ENCODE peak calls at places on chromosome 14, in four cellular contexts. One of them, this sample, is unnamed.

GRCh38 chr14:96067985-96068930 is 29.1 kb downstream of the C14orf132 start:
- DNase-seq in activated CD8-positive, alpha-beta T cell treated with anti-CD3 and anti-CD28 coated beads for 36 hours: no peak
- DNase-seq in A549: no peak
- DNase-seq in BJ: no peak
- DNase-seq in this sample: no peak

GRCh38 chr14:51395361-51395849 is 155.4 kb downstream of the TMX1 start:
- DNase-seq in activated CD8-positive, alpha-beta T cell treated with anti-CD3 and anti-CD28 coated beads for 36 hours: no peak
- DNase-seq in A549: peak; percentile 22
- DNase-seq in BJ: peak; percentile 91
- DNase-seq in this sample: no peak

GRCh38 chr14:76924363-76925151 is 98.3 kb downstream of the LRRC74A start:
- DNase-seq in BJ: no peak
- DNase-seq in activated CD8-positive, alpha-beta T cell treated with anti-CD3 and anti-CD28 coated beads for 36 hours: peak; percentile 71
- DNase-seq in A549: peak; percentile 71
- DNase-seq in this sample: no peak

GRCh38 chr14:31001339-31001658 is 24.1 kb upstream of the AP4S1 start:
- DNase-seq in BJ: no peak
- DNase-seq in activated CD8-positive, alpha-beta T cell treated with anti-CD3 and anti-CD28 coated beads for 36 hours: no peak
- DNase-seq in A549: no peak
- DNase-seq in this sample: no peak

GRCh38 chr14:39763402-39763890 is 331.2 kb upstream of the FBXO33 start:
- DNase-seq in activated CD8-positive, alpha-beta T cell treated with anti-CD3 and anti-CD28 coated beads for 36 hours: no peak
- DNase-seq in A549: no peak
- DNase-seq in BJ: no peak
- DNase-seq in this sample: no peak

GRCh38 chr14:88799522-88799921 is 6.8 kb upstream of the EML5 start:
- DNase-seq in A549: no peak
- DNase-seq in BJ: no peak
- DNase-seq in activated CD8-positive, alpha-beta T cell treated with anti-CD3 and anti-CD28 coated beads for 36 hours: no peak
- DNase-seq in this sample: no peak

GRCh38 chr14:89658977-89659670 is 242.1 kb upstream of the FOXN3 start:
- DNase-seq in activated CD8-positive, alpha-beta T cell treated with anti-CD3 and anti-CD28 coated beads for 36 hours: no peak
- DNase-seq in BJ: no peak
- DNase-seq in A549: no peak
- DNase-seq in this sample: no peak

GRCh38 chr14:70905316-70905715 is 1.9 kb upstream of the PCNX1 start:
- DNase-seq in A549: no peak
- DNase-seq in BJ: no peak
- DNase-seq in activated CD8-positive, alpha-beta T cell treated with anti-CD3 and anti-CD28 coated beads for 36 hours: no peak
- DNase-seq in this sample: no peak

GRCh38 chr14:50798048-50798421 is 32.9 kb downstream of the NIN start:
- DNase-seq in A549: no peak
- DNase-seq in activated CD8-positive, alpha-beta T cell treated with anti-CD3 and anti-CD28 coated beads for 36 hours: no peak
- DNase-seq in BJ: no peak
- DNase-seq in this sample: no peak

GRCh38 chr14:80607430-80608200 is 333.9 kb downstream of the CEP128 start:
- DNase-seq in BJ: no peak
- DNase-seq in activated CD8-positive, alpha-beta T cell treated with anti-CD3 and anti-CD28 coated beads for 36 hours: no peak
- DNase-seq in A549: no peak
- DNase-seq in this sample: no peak

GRCh38 chr14:60637490-60638452 is 11.5 kb downstream of the SIX1 start:
- DNase-seq in activated CD8-positive, alpha-beta T cell treated with anti-CD3 and anti-CD28 coated beads for 36 hours: no peak
- DNase-seq in A549: no peak
- DNase-seq in BJ: no peak
- DNase-seq in this sample: no peak

GRCh38 chr14:51682411-51682810 is 30.7 kb downstream of the FRMD6 start:
- DNase-seq in BJ: no peak
- DNase-seq in A549: no peak
- DNase-seq in activated CD8-positive, alpha-beta T cell treated with anti-CD3 and anti-CD28 coated beads for 36 hours: no peak
- DNase-seq in this sample: no peak

GRCh38 chr14:75554482-75554881 is 23.9 kb upstream of the FLVCR2 start:
- DNase-seq in BJ: no peak
- DNase-seq in activated CD8-positive, alpha-beta T cell treated with anti-CD3 and anti-CD28 coated beads for 36 hours: no peak
- DNase-seq in A549: no peak
- DNase-seq in this sample: no peak

GRCh38 chr14:75969126-75969525 is 12.7 kb downstream of the TGFB3 start:
- DNase-seq in A549: no peak
- DNase-seq in BJ: no peak
- DNase-seq in activated CD8-positive, alpha-beta T cell treated with anti-CD3 and anti-CD28 coated beads for 36 hours: no peak
- DNase-seq in this sample: no peak

GRCh38 chr14:26527095-26527494 is 70.7 kb downstream of the NOVA1 start:
- DNase-seq in A549: peak; percentile 5
- DNase-seq in activated CD8-positive, alpha-beta T cell treated with anti-CD3 and anti-CD28 coated beads for 36 hours: no peak
- DNase-seq in BJ: no peak
- DNase-seq in this sample: peak; percentile 31

GRCh38 chr14:95199298-95199983 is 42.1 kb upstream of the DICER1 start:
- DNase-seq in A549: no peak
- DNase-seq in activated CD8-positive, alpha-beta T cell treated with anti-CD3 and anti-CD28 coated beads for 36 hours: no peak
- DNase-seq in BJ: no peak
- DNase-seq in this sample: no peak

GRCh38 chr14:83988274-83988673 is 1541.7 kb upstream of the FLRT2 start:
- DNase-seq in activated CD8-positive, alpha-beta T cell treated with anti-CD3 and anti-CD28 coated beads for 36 hours: no peak
- DNase-seq in A549: no peak
- DNase-seq in BJ: no peak
- DNase-seq in this sample: no peak

GRCh38 chr14:92108345-92109254 is 2.2 kb upstream of the ATXN3 start:
- DNase-seq in BJ: no peak
- DNase-seq in activated CD8-positive, alpha-beta T cell treated with anti-CD3 and anti-CD28 coated beads for 36 hours: peak; percentile 74
- DNase-seq in A549: no peak
- DNase-seq in this sample: no peak

GRCh38 chr14:94617988-94618822 is 6.0 kb downstream of the SERPINA3 start:
- DNase-seq in activated CD8-positive, alpha-beta T cell treated with anti-CD3 and anti-CD28 coated beads for 36 hours: no peak
- DNase-seq in A549: no peak
- DNase-seq in BJ: no peak
- DNase-seq in this sample: no peak

GRCh38 chr14:36773136-36773540 is 111.5 kb downstream of the PAX9 start:
- DNase-seq in BJ: no peak
- DNase-seq in A549: peak; percentile 66
- DNase-seq in activated CD8-positive, alpha-beta T cell treated with anti-CD3 and anti-CD28 coated beads for 36 hours: no peak
- DNase-seq in this sample: no peak

GRCh38 chr14:64983439-64984310 is 3.0 kb upstream of the FNTB start:
- DNase-seq in activated CD8-positive, alpha-beta T cell treated with anti-CD3 and anti-CD28 coated beads for 36 hours: peak; percentile 56
- DNase-seq in BJ: no peak
- DNase-seq in A549: peak; percentile 70
- DNase-seq in this sample: no peak

GRCh38 chr14:88189040-88189839 is 133.8 kb downstream of the KCNK10 start:
- DNase-seq in A549: peak; percentile 87
- DNase-seq in BJ: peak; percentile 41
- DNase-seq in activated CD8-positive, alpha-beta T cell treated with anti-CD3 and anti-CD28 coated beads for 36 hours: peak; percentile 82
- DNase-seq in this sample: peak; percentile 64

GRCh38 chr14:96598332-96598928 is 96.2 kb downstream of the PAPOLA start:
- DNase-seq in activated CD8-positive, alpha-beta T cell treated with anti-CD3 and anti-CD28 coated beads for 36 hours: no peak
- DNase-seq in BJ: no peak
- DNase-seq in A549: no peak
- DNase-seq in this sample: no peak

GRCh38 chr14:90644882-90645281 is 171.3 kb downstream of the TTC7B start:
- DNase-seq in activated CD8-positive, alpha-beta T cell treated with anti-CD3 and anti-CD28 coated beads for 36 hours: no peak
- DNase-seq in A549: no peak
- DNase-seq in BJ: peak; percentile 48
- DNase-seq in this sample: peak; percentile 49

GRCh38 chr14:71438684-71439083 is 493.5 kb upstream of the RGS6 start:
- DNase-seq in activated CD8-positive, alpha-beta T cell treated with anti-CD3 and anti-CD28 coated beads for 36 hours: no peak
- DNase-seq in BJ: no peak
- DNase-seq in A549: no peak
- DNase-seq in this sample: no peak

GRCh38 chr14:94142247-94142646 is 12.8 kb upstream of the IFI27L2 start:
- DNase-seq in A549: no peak
- DNase-seq in BJ: no peak
- DNase-seq in activated CD8-positive, alpha-beta T cell treated with anti-CD3 and anti-CD28 coated beads for 36 hours: no peak
- DNase-seq in this sample: no peak

GRCh38 chr14:34355584-34356266 is 106.3 kb downstream of the SPTSSA start:
- DNase-seq in activated CD8-positive, alpha-beta T cell treated with anti-CD3 and anti-CD28 coated beads for 36 hours: no peak
- DNase-seq in BJ: no peak
- DNase-seq in A549: no peak
- DNase-seq in this sample: no peak

GRCh38 chr14:95445676-95446075 is 70.8 kb downstream of the SYNE3 start:
- DNase-seq in A549: no peak
- DNase-seq in activated CD8-positive, alpha-beta T cell treated with anti-CD3 and anti-CD28 coated beads for 36 hours: no peak
- DNase-seq in BJ: no peak
- DNase-seq in this sample: no peak

GRCh38 chr14:76920572-76921175 is 94.5 kb downstream of the LRRC74A start:
- DNase-seq in BJ: no peak
- DNase-seq in activated CD8-positive, alpha-beta T cell treated with anti-CD3 and anti-CD28 coated beads for 36 hours: no peak
- DNase-seq in A549: no peak
- DNase-seq in this sample: no peak

GRCh38 chr14:74018704-74019407 is at the start of the genes BBOF1 and ENTPD5:
- DNase-seq in BJ: peak; percentile 26
- DNase-seq in activated CD8-positive, alpha-beta T cell treated with anti-CD3 and anti-CD28 coated beads for 36 hours: peak; percentile 82
- DNase-seq in A549: peak; percentile 83
- DNase-seq in this sample: no peak
- TF ChIP-seq CTCF in BJ: no peak
- TF ChIP-seq CTCF in activated CD8-positive, alpha-beta T cell treated with anti-CD3 and anti-CD28 coated beads for 36 hours: no peak
- TF ChIP-seq CTCF in A549: no peak
- TF ChIP-seq CTCF in this sample: no peak

GRCh38 chr14:22386924-22387775 is 201.9 kb downstream of the DAD1 start:
- DNase-seq in A549: peak; percentile 72
- DNase-seq in activated CD8-positive, alpha-beta T cell treated with anti-CD3 and anti-CD28 coated beads for 36 hours: no peak
- DNase-seq in BJ: no peak
- DNase-seq in this sample: no peak

GRCh38 chr14:22388669-22389625 is 200.1 kb downstream of the DAD1 start:
- DNase-seq in activated CD8-positive, alpha-beta T cell treated with anti-CD3 and anti-CD28 coated beads for 36 hours: no peak
- DNase-seq in A549: no peak
- DNase-seq in BJ: no peak
- DNase-seq in this sample: no peak

GRCh38 chr14:22384974-22385526 is 204.0 kb downstream of the DAD1 start:
- DNase-seq in activated CD8-positive, alpha-beta T cell treated with anti-CD3 and anti-CD28 coated beads for 36 hours: no peak
- DNase-seq in A549: no peak
- DNase-seq in BJ: no peak
- DNase-seq in this sample: no peak

GRCh38 chr14:22390195-22390594 is 198.8 kb downstream of the DAD1 start:
- DNase-seq in activated CD8-positive, alpha-beta T cell treated with anti-CD3 and anti-CD28 coated beads for 36 hours: no peak
- DNase-seq in A549: no peak
- DNase-seq in BJ: no peak
- DNase-seq in this sample: no peak

GRCh38 chr14:22387776-22388241 is 201.2 kb downstream of the DAD1 start:
- DNase-seq in A549: no peak
- DNase-seq in activated CD8-positive, alpha-beta T cell treated with anti-CD3 and anti-CD28 coated beads for 36 hours: no peak
- DNase-seq in BJ: no peak
- DNase-seq in this sample: no peak
- TF ChIP-seq CTCF in A549: peak; percentile 4
- TF ChIP-seq CTCF in activated CD8-positive, alpha-beta T cell treated with anti-CD3 and anti-CD28 coated beads for 36 hours: no peak
- TF ChIP-seq CTCF in BJ: no peak
- TF ChIP-seq CTCF in this sample: no peak

GRCh38 chr14:99333214-99333613 is 61.2 kb upstream of the BCL11B start:
- DNase-seq in activated CD8-positive, alpha-beta T cell treated with anti-CD3 and anti-CD28 coated beads for 36 hours: no peak
- DNase-seq in A549: no peak
- DNase-seq in BJ: no peak
- DNase-seq in this sample: no peak

GRCh38 chr14:99334277-99334676 is 62.3 kb upstream of the BCL11B start:
- DNase-seq in A549: no peak
- DNase-seq in BJ: no peak
- DNase-seq in activated CD8-positive, alpha-beta T cell treated with anti-CD3 and anti-CD28 coated beads for 36 hours: no peak
- DNase-seq in this sample: no peak

GRCh38 chr14:99330316-99331240 is 58.6 kb upstream of the BCL11B start:
- DNase-seq in activated CD8-positive, alpha-beta T cell treated with anti-CD3 and anti-CD28 coated beads for 36 hours: no peak
- DNase-seq in A549: no peak
- DNase-seq in BJ: no peak
- DNase-seq in this sample: no peak

GRCh38 chr14:99331796-99332195 is 59.8 kb upstream of the BCL11B start:
- DNase-seq in activated CD8-positive, alpha-beta T cell treated with anti-CD3 and anti-CD28 coated beads for 36 hours: no peak
- DNase-seq in A549: no peak
- DNase-seq in BJ: no peak
- DNase-seq in this sample: no peak

GRCh38 chr14:99333841-99334240 is 61.8 kb upstream of the BCL11B start:
- DNase-seq in A549: no peak
- DNase-seq in BJ: no peak
- DNase-seq in activated CD8-positive, alpha-beta T cell treated with anti-CD3 and anti-CD28 coated beads for 36 hours: no peak
- DNase-seq in this sample: no peak
- TF ChIP-seq CTCF in A549: no peak
- TF ChIP-seq CTCF in BJ: no peak
- TF ChIP-seq CTCF in activated CD8-positive, alpha-beta T cell treated with anti-CD3 and anti-CD28 coated beads for 36 hours: no peak
- TF ChIP-seq CTCF in this sample: no peak

DNA sequence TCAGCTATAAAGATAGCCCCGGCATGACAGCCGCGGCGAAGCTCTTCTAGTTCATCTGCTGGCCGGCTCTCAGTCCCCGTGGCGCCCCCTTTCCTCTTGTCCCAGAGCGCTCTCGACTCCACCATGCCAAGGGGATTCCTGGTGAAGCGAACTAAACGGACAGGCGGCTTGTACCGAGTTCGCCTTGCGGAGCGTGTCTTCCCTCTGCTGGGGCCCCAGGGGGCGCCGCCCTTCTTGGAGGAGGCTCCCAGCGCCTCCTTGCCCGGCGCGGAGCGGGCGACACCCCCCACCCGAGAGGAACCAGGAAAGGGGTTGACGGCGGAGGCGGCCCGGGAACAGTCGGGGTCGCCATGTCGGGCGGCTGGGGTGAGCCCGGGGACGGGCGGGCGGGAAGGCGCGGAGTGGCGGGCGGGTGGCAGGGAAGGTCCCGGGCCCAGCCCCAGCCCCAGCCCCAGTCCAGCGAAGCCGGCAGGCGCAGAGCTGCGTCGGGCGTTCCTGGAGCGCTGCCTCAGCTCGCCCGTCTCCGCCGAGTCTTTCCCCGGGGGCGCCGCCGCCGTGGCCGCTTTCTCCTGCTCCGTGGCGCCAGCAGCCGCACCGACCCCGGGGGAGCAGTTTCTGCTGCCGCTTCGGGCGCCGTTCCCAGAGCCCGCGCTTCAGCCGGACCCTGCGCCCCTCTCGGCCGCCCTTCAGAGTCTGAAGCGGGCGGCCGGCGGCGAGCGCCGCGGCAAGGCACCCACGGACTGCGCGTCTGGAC is at the start of gene INSM2:
- DNase-seq in BJ: no peak
- DNase-seq in A549: peak; percentile 62
- DNase-seq in activated CD8-positive, alpha-beta T cell treated with anti-CD3 and anti-CD28 coated beads for 36 hours: peak; percentile 15
- DNase-seq in this sample: no peak
- TF ChIP-seq CTCF in BJ: peak; percentile 18
- TF ChIP-seq CTCF in A549: peak; percentile 15
- TF ChIP-seq CTCF in activated CD8-positive, alpha-beta T cell treated with anti-CD3 and anti-CD28 coated beads for 36 hours: no peak
- TF ChIP-seq CTCF in this sample: no peak

GRCh38 chr14:53151867-53152626 is 1.1 kb downstream of the DDHD1 start:
- DNase-seq in activated CD8-positive, alpha-beta T cell treated with anti-CD3 and anti-CD28 coated beads for 36 hours: peak; percentile 82
- DNase-seq in BJ: no peak
- DNase-seq in A549: peak; percentile 68
- DNase-seq in this sample: peak; percentile 22
- TF ChIP-seq CTCF in activated CD8-positive, alpha-beta T cell treated with anti-CD3 and anti-CD28 coated beads for 36 hours: peak; percentile 34
- TF ChIP-seq CTCF in BJ: peak; percentile 16
- TF ChIP-seq CTCF in A549: peak; percentile 14
- TF ChIP-seq CTCF in this sample: no peak

DNA sequence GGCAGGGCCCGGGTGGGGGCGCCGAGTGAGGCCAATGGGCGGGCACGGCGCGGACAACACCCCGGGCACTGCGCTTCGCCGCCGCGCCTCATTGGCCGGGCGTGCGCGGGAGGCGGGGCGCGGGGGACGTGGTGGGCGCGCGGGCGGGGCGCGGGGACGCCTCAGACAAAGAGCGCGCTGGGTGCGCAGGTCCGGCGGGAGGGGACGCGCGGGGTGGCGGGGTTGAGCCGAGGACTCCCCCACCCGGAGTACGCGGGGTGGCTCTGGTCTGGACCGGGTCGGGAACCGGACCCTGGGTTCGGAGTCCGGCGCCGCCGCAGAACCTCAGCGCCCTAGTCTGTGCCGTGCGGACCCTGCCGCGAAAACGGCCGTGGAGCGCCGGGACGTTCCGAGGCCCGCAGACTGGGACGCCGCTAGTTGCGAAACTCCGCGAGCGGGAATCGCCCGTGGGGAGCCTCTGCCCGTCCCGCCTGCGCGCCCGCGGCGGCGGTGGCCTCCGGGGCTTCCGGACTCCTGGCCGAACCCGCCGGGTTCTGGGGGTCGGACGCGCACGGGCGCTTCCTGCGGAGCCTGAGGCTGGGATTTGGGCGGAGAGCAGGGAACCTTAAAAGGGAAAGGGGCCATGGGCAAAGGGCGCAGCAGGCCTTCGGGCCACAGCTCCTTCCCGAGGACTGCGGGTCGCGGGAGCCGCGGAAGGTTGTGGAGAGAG is 416 bp upstream of the SLC25A29 start:
- DNase-seq in BJ: peak; percentile 18
- DNase-seq in A549: peak; percentile 79
- DNase-seq in activated CD8-positive, alpha-beta T cell treated with anti-CD3 and anti-CD28 coated beads for 36 hours: peak; percentile 81
- DNase-seq in this sample: no peak
- TF ChIP-seq CTCF in BJ: no peak
- TF ChIP-seq CTCF in A549: no peak
- TF ChIP-seq CTCF in activated CD8-positive, alpha-beta T cell treated with anti-CD3 and anti-CD28 coated beads for 36 hours: no peak
- TF ChIP-seq CTCF in this sample: no peak

This sample was measured in epithelial cell of proximal tubule.